ENCODE peak calls at places on chromosomes 16 and 17, in four cellular contexts. One of them, this sample, is unnamed.

GRCh38 chr17:17729620-17730249 is 48.5 kb downstream of the RAI1 start:
- DNase-seq in SK-N-SH: peak
- DNase-seq in HepG2: peak
- DNase-seq in GM12878: no peak
- DNase-seq in this sample: no peak

GRCh38 chr16:57532251-57532625 is 4.1 kb downstream of the CCDC102A start:
- DNase-seq in SK-N-SH: peak
- DNase-seq in HepG2: no peak
- DNase-seq in GM12878: no peak
- DNase-seq in this sample: no peak

GRCh38 chr17:17506893-17507464 is 10.8 kb upstream of the RASD1 start:
- DNase-seq in SK-N-SH: peak
- DNase-seq in HepG2: no peak
- DNase-seq in GM12878: no peak
- DNase-seq in this sample: no peak

GRCh38 chr16:47538472-47538871 is 77.3 kb downstream of the PHKB start:
- DNase-seq in SK-N-SH: no peak
- DNase-seq in HepG2: peak
- DNase-seq in GM12878: no peak
- DNase-seq in this sample: no peak

GRCh38 chr17:3911271-3912053 is 4.8 kb downstream of the P2RX1 start:
- DNase-seq in SK-N-SH: no peak
- DNase-seq in HepG2: no peak
- DNase-seq in GM12878: peak
- DNase-seq in this sample: peak

GRCh38 chr16:88766975-88767374 is 18.0 kb downstream of the PIEZO1 start:
- DNase-seq in SK-N-SH: no peak
- DNase-seq in HepG2: no peak
- DNase-seq in GM12878: no peak
- DNase-seq in this sample: no peak

GRCh38 chr16:9046667-9047055 is 44.8 kb upstream of the HAPSTR1 start:
- DNase-seq in SK-N-SH: no peak
- DNase-seq in HepG2: no peak
- DNase-seq in GM12878: no peak
- DNase-seq in this sample: no peak

GRCh38 chr16:57577691-57578224 is 35.3 kb downstream of the ADGRG5 start:
- DNase-seq in SK-N-SH: peak
- DNase-seq in HepG2: no peak
- DNase-seq in GM12878: no peak
- DNase-seq in this sample: no peak

GRCh38 chr17:1058423-1059130 is 61.6 kb downstream of the TIMM22 start:
- DNase-seq in SK-N-SH: peak
- DNase-seq in HepG2: peak
- DNase-seq in GM12878: no peak
- DNase-seq in this sample: no peak

GRCh38 chr17:82531431-82531881 is 11.9 kb downstream of the FOXK2 start:
- DNase-seq in SK-N-SH: no peak
- DNase-seq in HepG2: no peak
- DNase-seq in GM12878: no peak
- DNase-seq in this sample: no peak

GRCh38 chr17:31593806-31594205 is 202.3 kb downstream of the RAB11FIP4 start:
- DNase-seq in SK-N-SH: no peak
- DNase-seq in HepG2: no peak
- DNase-seq in GM12878: no peak
- DNase-seq in this sample: no peak

GRCh38 chr17:9907883-9908648 is 3.0 kb upstream of the RCVRN start:
- DNase-seq in SK-N-SH: no peak
- DNase-seq in HepG2: no peak
- DNase-seq in GM12878: no peak
- DNase-seq in this sample: no peak

GRCh38 chr17:45370949-45371413 is 54.2 kb upstream of the MAP3K14 start:
- DNase-seq in SK-N-SH: no peak
- DNase-seq in HepG2: no peak
- DNase-seq in GM12878: no peak
- DNase-seq in this sample: no peak

GRCh38 chr16:15403392-15403995 is 7.9 kb downstream of the MPV17L start:
- DNase-seq in SK-N-SH: no peak
- DNase-seq in HepG2: no peak
- DNase-seq in GM12878: no peak
- DNase-seq in this sample: no peak

GRCh38 chr17:67322039-67322787 is 44.2 kb downstream of the PSMD12 start:
- DNase-seq in SK-N-SH: peak
- DNase-seq in HepG2: no peak
- DNase-seq in GM12878: no peak
- DNase-seq in this sample: no peak

GRCh38 chr16:85822145-85822544 is 22.6 kb downstream of the COX4I1 start:
- DNase-seq in SK-N-SH: no peak
- DNase-seq in HepG2: no peak
- DNase-seq in GM12878: no peak
- DNase-seq in this sample: no peak

GRCh38 chr16:85075236-85075924 is 36.9 kb downstream of the CIBAR2 start:
- DNase-seq in SK-N-SH: no peak
- DNase-seq in HepG2: no peak
- DNase-seq in GM12878: no peak
- DNase-seq in this sample: no peak

GRCh38 chr16:73956592-73957495 is 339.8 kb upstream of the PSMD7 start:
- DNase-seq in SK-N-SH: peak
- DNase-seq in HepG2: peak
- DNase-seq in GM12878: peak
- DNase-seq in this sample: peak

GRCh38 chr17:37446027-37446426 is 39.3 kb downstream of the TADA2A start:
- DNase-seq in SK-N-SH: no peak
- DNase-seq in HepG2: no peak
- DNase-seq in GM12878: peak
- DNase-seq in this sample: no peak

GRCh38 chr17:57085448-57086068 is 512 bp downstream of the AKAP1 start:
- DNase-seq in SK-N-SH: peak
- DNase-seq in HepG2: peak
- DNase-seq in GM12878: no peak
- DNase-seq in this sample: peak

GRCh38 chr17:40524243-40524965 is 23.0 kb upstream of the TNS4 start:
- DNase-seq in SK-N-SH: no peak
- DNase-seq in HepG2: peak
- DNase-seq in GM12878: no peak
- DNase-seq in this sample: no peak

GRCh38 chr17:48715496-48716399 is 6.6 kb downstream of the PRAC1 start:
- DNase-seq in SK-N-SH: no peak
- DNase-seq in HepG2: peak
- DNase-seq in GM12878: no peak
- DNase-seq in this sample: no peak

GRCh38 chr16:86578499-86579267 is at the start of gene FOXL1:
- DNase-seq in SK-N-SH: no peak
- DNase-seq in HepG2: no peak
- DNase-seq in GM12878: no peak
- DNase-seq in this sample: no peak

GRCh38 chr17:42387663-42388380 is 420 bp downstream of the STAT3 start:
- DNase-seq in SK-N-SH: peak
- DNase-seq in HepG2: no peak
- DNase-seq in GM12878: no peak
- DNase-seq in this sample: peak

GRCh38 chr16:31382485-31383161 is 10.5 kb upstream of the ITGAD start:
- DNase-seq in SK-N-SH: peak
- DNase-seq in HepG2: peak
- DNase-seq in GM12878: no peak
- DNase-seq in this sample: peak

GRCh38 chr17:35433075-35433894 is 985 bp upstream of the SLFN12 start:
- DNase-seq in SK-N-SH: no peak
- DNase-seq in HepG2: peak
- DNase-seq in GM12878: peak
- DNase-seq in this sample: peak

GRCh38 chr17:3982113-3982512 is 17.9 kb upstream of the ATP2A3 start:
- DNase-seq in SK-N-SH: peak
- DNase-seq in HepG2: no peak
- DNase-seq in GM12878: no peak
- DNase-seq in this sample: no peak

GRCh38 chr16:4904942-4905615 is 31.9 kb downstream of the PPL start:
- DNase-seq in SK-N-SH: no peak
- DNase-seq in HepG2: no peak
- DNase-seq in GM12878: no peak
- DNase-seq in this sample: no peak

GRCh38 chr17:79090503-79091372 is 16.1 kb downstream of the ENGASE start:
- DNase-seq in SK-N-SH: no peak
- DNase-seq in HepG2: peak
- DNase-seq in GM12878: no peak
- DNase-seq in this sample: no peak

GRCh38 chr17:56593741-56594527 is 435 bp downstream of the NOG start:
- DNase-seq in SK-N-SH: peak
- DNase-seq in HepG2: peak
- DNase-seq in GM12878: no peak
- DNase-seq in this sample: peak

GRCh38 chr17:75623386-75623785 is 9.8 kb upstream of the SMIM5 start:
- DNase-seq in SK-N-SH: no peak
- DNase-seq in HepG2: no peak
- DNase-seq in GM12878: no peak
- DNase-seq in this sample: no peak

GRCh38 chr17:43611230-43611969 is 50.3 kb downstream of the MEOX1 start:
- DNase-seq in SK-N-SH: no peak
- DNase-seq in HepG2: no peak
- DNase-seq in GM12878: no peak
- DNase-seq in this sample: no peak

GRCh38 chr17:21288581-21289017 is 4.1 kb downstream of the MAP2K3 start:
- DNase-seq in SK-N-SH: no peak
- DNase-seq in HepG2: no peak
- DNase-seq in GM12878: peak
- DNase-seq in this sample: no peak

GRCh38 chr16:10312784-10313724 is 72.8 kb upstream of the ATF7IP2 start:
- DNase-seq in SK-N-SH: no peak
- DNase-seq in HepG2: peak
- DNase-seq in GM12878: peak
- DNase-seq in this sample: no peak

GRCh38 chr17:8940866-8941471 is 24.5 kb downstream of the PIK3R5 start:
- DNase-seq in SK-N-SH: no peak
- DNase-seq in HepG2: no peak
- DNase-seq in GM12878: no peak
- DNase-seq in this sample: no peak

GRCh38 chr16:88938119-88938932 is 38.7 kb downstream of the CBFA2T3 start:
- DNase-seq in SK-N-SH: no peak
- DNase-seq in HepG2: no peak
- DNase-seq in GM12878: no peak
- DNase-seq in this sample: no peak

GRCh38 chr16:53257001-53257400 is 177.3 kb upstream of the RBL2 start:
- DNase-seq in SK-N-SH: no peak
- DNase-seq in HepG2: no peak
- DNase-seq in GM12878: no peak
- DNase-seq in this sample: no peak

GRCh38 chr17:66776999-66777688 is 57.8 kb upstream of the CACNG5 start:
- DNase-seq in SK-N-SH: no peak
- DNase-seq in HepG2: peak
- DNase-seq in GM12878: no peak
- DNase-seq in this sample: no peak

GRCh38 chr17:7713782-7714181 is 3.8 kb upstream of the DNAH2 start:
- DNase-seq in SK-N-SH: no peak
- DNase-seq in HepG2: no peak
- DNase-seq in GM12878: no peak
- DNase-seq in this sample: peak

GRCh38 chr17:7712111-7712771 is 5.3 kb upstream of the DNAH2 start:
- DNase-seq in SK-N-SH: peak
- DNase-seq in HepG2: no peak
- DNase-seq in GM12878: no peak
- DNase-seq in this sample: no peak

GRCh38 chr17:7709031-7709430 is 4.0 kb downstream of the EFNB3 start:
- DNase-seq in SK-N-SH: no peak
- DNase-seq in HepG2: no peak
- DNase-seq in GM12878: no peak
- DNase-seq in this sample: no peak

GRCh38 chr17:7710341-7710740 is 5.3 kb downstream of the EFNB3 start:
- DNase-seq in SK-N-SH: no peak
- DNase-seq in HepG2: no peak
- DNase-seq in GM12878: no peak
- DNase-seq in this sample: no peak

GRCh38 chr17:7711356-7711755 is 6.2 kb upstream of the DNAH2 start:
- DNase-seq in SK-N-SH: peak
- DNase-seq in HepG2: no peak
- DNase-seq in GM12878: no peak
- DNase-seq in this sample: no peak
- TF ChIP-seq CTCF in SK-N-SH: peak
- TF ChIP-seq CTCF in HepG2: no peak
- TF ChIP-seq CTCF in GM12878: no peak
- TF ChIP-seq CTCF in this sample: no peak

DNA sequence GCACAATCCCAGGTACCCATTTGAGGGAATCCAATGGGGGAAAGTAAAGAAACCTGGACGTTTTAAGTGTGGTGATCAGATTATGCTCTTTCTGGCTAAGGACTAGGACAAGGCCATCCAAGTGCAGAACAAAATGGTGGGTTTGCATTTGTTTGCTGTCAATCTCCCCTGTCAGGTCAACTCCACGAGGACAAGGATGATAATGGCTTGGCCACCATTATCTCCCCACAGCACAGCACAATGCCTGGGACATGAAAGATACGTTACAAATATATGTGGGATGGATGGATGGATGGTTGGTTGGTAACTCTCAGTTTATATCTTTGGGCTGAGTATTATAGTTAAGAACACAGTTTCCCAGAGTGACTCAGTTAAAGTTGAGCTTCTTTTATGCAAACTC is 526.9 kb downstream of the NPIPA7 start:
- DNase-seq in SK-N-SH: no peak
- DNase-seq in HepG2: no peak
- DNase-seq in GM12878: no peak
- DNase-seq in this sample: no peak
- TF ChIP-seq GABPA in SK-N-SH: no peak
- TF ChIP-seq GABPA in HepG2: no peak
- TF ChIP-seq GABPA in GM12878: no peak
- TF ChIP-seq GABPA in this sample: no peak

DNA sequence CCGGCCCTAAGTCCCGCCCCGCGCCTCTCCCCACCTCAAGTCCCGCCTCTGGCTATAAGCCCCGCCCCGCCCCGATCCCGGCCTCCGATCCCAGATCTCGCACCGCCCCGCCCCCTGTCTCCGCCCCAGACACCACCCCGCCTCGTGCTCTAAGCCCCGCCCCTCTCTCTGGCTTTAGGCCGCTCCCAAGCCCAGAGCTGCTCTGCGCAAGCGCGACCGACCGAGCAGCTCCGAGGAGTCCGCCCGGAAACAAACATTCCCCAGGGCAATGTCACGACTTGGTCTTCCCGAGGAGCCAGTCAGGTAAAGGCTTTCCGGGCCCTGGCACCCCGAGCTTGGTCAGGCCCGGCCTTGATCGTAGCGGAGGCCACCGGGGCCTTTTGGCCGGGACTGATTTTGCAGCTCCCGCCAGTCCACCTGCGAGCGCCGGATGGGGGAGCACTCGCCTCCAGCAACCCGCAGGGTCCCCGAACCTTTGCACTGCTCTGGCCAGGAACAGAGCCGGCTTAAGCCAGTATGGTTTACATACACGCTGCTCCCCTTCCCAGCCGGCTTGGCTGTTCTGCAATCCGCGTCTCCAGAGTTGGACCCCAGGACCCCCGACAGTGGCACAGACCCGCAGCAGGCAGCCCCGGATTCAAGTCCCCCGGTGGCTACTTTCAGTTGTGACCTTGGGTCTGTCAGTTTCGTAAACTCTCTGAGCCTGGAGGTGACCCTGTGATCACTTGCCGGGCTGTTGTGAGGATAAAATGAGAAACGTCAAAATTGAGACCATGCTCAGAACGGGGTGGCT is at the start of gene NUDT7:
- DNase-seq in SK-N-SH: peak
- DNase-seq in HepG2: peak
- DNase-seq in GM12878: peak
- DNase-seq in this sample: peak
- TF ChIP-seq CTCF in SK-N-SH: peak
- TF ChIP-seq CTCF in HepG2: peak
- TF ChIP-seq CTCF in GM12878: peak
- TF ChIP-seq CTCF in this sample: no peak

GRCh38 chr16:2468142-2468724 is 2.9 kb upstream of the NTN3 start:
- DNase-seq in SK-N-SH: peak
- DNase-seq in HepG2: no peak
- DNase-seq in GM12878: no peak
- DNase-seq in this sample: no peak
- TF ChIP-seq GABPA in SK-N-SH: no peak
- TF ChIP-seq GABPA in HepG2: no peak
- TF ChIP-seq GABPA in GM12878: no peak
- TF ChIP-seq GABPA in this sample: no peak